ENCODE peak calls at places on chromosomes 13 and 19, in six cellular contexts. N is left colon, Q is T1000, P is AG10803, R is memory B cell, U is T-helper 2 cell. F is an unnamed sample.

GRCh38 chr19:19486343-19487076 is 28.8 kb downstream of the TSSK6 start:
- DNase-seq in Q (no peak), P (no peak), N (no peak), U (no peak), R (no peak), F (no peak)

GRCh38 chr19:48962029-48962848 is 2.9 kb upstream of the FTL start:
- DNase-seq in U (no peak), R (peak; percentile 56), Q (no peak), P (no peak), N (peak; percentile 93), F (no peak)

GRCh38 chr13:97021241-97021640 is 27.0 kb upstream of the OXGR1 start:
- DNase-seq in R (no peak), P (no peak), Q (no peak), U (no peak), N (no peak), F (no peak)

GRCh38 chr19:45001087-45001739 is at the start of gene RELB:
- DNase-seq in P (peak; percentile 83), U (peak; percentile 92), Q (peak; percentile 79), N (peak; percentile 94), R (peak; percentile 99), F (peak; percentile 56)

GRCh38 chr19:43636121-43636683 is 3.4 kb downstream of the CADM4 start:
- DNase-seq in R (no peak), Q (no peak), U (no peak), P (no peak), N (no peak), F (no peak)

GRCh38 chr19:55069137-55069858 is 6.3 kb upstream of the RDH13 start:
- DNase-seq in R (no peak), U (peak; percentile 16), N (peak; percentile 87), Q (no peak), P (no peak), F (no peak)

GRCh38 chr19:39824143-39825092 is 9.5 kb downstream of the DYRK1B start:
- DNase-seq in R (peak; percentile 68), U (peak; percentile 81), P (peak; percentile 90), N (peak; percentile 90), Q (peak; percentile 71), F (peak; percentile 62)

GRCh38 chr13:43865892-43866291 is 13.6 kb downstream of the CCDC122 start:
- DNase-seq in R (no peak), U (no peak), P (peak; percentile 74), N (no peak), Q (no peak), F (no peak)

GRCh38 chr19:46355234-46355990 is 8.5 kb downstream of the PPP5C start:
- DNase-seq in N (no peak), P (no peak), U (no peak), Q (no peak), R (no peak), F (no peak)

GRCh38 chr13:105202384-105202783 is 1333.1 kb downstream of the EFNB2 start:
- DNase-seq in P (no peak), Q (no peak), U (no peak), N (no peak), R (no peak), F (no peak)

GRCh38 chr19:38989066-38989605 is 13.6 kb upstream of the FBXO17 start:
- DNase-seq in P (peak; percentile 38), R (no peak), N (no peak), Q (peak; percentile 73), U (no peak), F (no peak)

GRCh38 chr19:47531640-47532387 is 17.0 kb upstream of the NAPA start:
- DNase-seq in Q (no peak), R (no peak), U (no peak), P (no peak), N (no peak), F (no peak)

F was measured in brain pericyte.